ENCODE peak calls at places on chromosomes 7 and 10, in seven cellular contexts. One of them, this sample, is unnamed.

GRCh38 chr7:103609778-103610177 is 163.8 kb upstream of the SLC26A5 start:
- DNase-seq in transverse colon: no peak
- DNase-seq in body of pancreas: no peak
- DNase-seq in H1: no peak
- DNase-seq in testis: no peak
- DNase-seq in heart left ventricle: no peak
- DNase-seq in lower leg skin: no peak
- DNase-seq in this sample: no peak

GRCh38 chr10:103238506-103239252 is 7.0 kb upstream of the RPEL1 start:
- DNase-seq in transverse colon: peak; percentile 80
- DNase-seq in body of pancreas: peak; percentile 10
- DNase-seq in H1: no peak
- DNase-seq in testis: peak; percentile 56
- DNase-seq in heart left ventricle: no peak
- DNase-seq in lower leg skin: no peak
- DNase-seq in this sample: no peak

GRCh38 chr10:15730341-15730740 is 10.6 kb upstream of the ITGA8 start:
- DNase-seq in transverse colon: no peak
- DNase-seq in body of pancreas: no peak
- DNase-seq in H1: no peak
- DNase-seq in testis: no peak
- DNase-seq in heart left ventricle: no peak
- DNase-seq in lower leg skin: no peak
- DNase-seq in this sample: no peak

GRCh38 chr10:119742988-119743646 is 17.3 kb downstream of the INPP5F start:
- DNase-seq in transverse colon: peak; percentile 20
- DNase-seq in body of pancreas: no peak
- DNase-seq in H1: peak; percentile 39
- DNase-seq in testis: no peak
- DNase-seq in heart left ventricle: no peak
- DNase-seq in lower leg skin: no peak
- DNase-seq in this sample: no peak

GRCh38 chr7:69389220-69389619 is 209.1 kb upstream of the AUTS2 start:
- DNase-seq in transverse colon: no peak
- DNase-seq in body of pancreas: no peak
- DNase-seq in H1: no peak
- DNase-seq in testis: no peak
- DNase-seq in heart left ventricle: no peak
- DNase-seq in lower leg skin: no peak
- DNase-seq in this sample: no peak

GRCh38 chr10:77857272-77857671 is 69.3 kb downstream of the DLG5 start:
- DNase-seq in transverse colon: no peak
- DNase-seq in body of pancreas: no peak
- DNase-seq in H1: no peak
- DNase-seq in testis: no peak
- DNase-seq in heart left ventricle: no peak
- DNase-seq in lower leg skin: no peak
- DNase-seq in this sample: no peak

GRCh38 chr10:75956624-75957023 is 525.2 kb downstream of the LRMDA start:
- DNase-seq in transverse colon: no peak
- DNase-seq in body of pancreas: no peak
- DNase-seq in H1: no peak
- DNase-seq in testis: no peak
- DNase-seq in heart left ventricle: no peak
- DNase-seq in lower leg skin: no peak
- DNase-seq in this sample: no peak

GRCh38 chr10:131788386-131788785 is 112.4 kb upstream of the PPP2R2D start:
- DNase-seq in transverse colon: no peak
- DNase-seq in body of pancreas: no peak
- DNase-seq in H1: no peak
- DNase-seq in testis: no peak
- DNase-seq in heart left ventricle: no peak
- DNase-seq in lower leg skin: peak; percentile 58
- DNase-seq in this sample: no peak

GRCh38 chr10:96645191-96645721 is 58.4 kb upstream of the TM9SF3 start:
- DNase-seq in transverse colon: peak; percentile 19
- DNase-seq in body of pancreas: no peak
- DNase-seq in H1: no peak
- DNase-seq in testis: no peak
- DNase-seq in heart left ventricle: peak; percentile 39
- DNase-seq in lower leg skin: no peak
- DNase-seq in this sample: no peak

GRCh38 chr10:75042292-75042974 is 69.0 kb upstream of the SAMD8 start:
- DNase-seq in transverse colon: no peak
- DNase-seq in body of pancreas: no peak
- DNase-seq in H1: no peak
- DNase-seq in testis: no peak
- DNase-seq in heart left ventricle: no peak
- DNase-seq in lower leg skin: peak; percentile 25
- DNase-seq in this sample: no peak

GRCh38 chr7:28528899-28529298 is 116.6 kb downstream of the CREB5 start:
- DNase-seq in transverse colon: no peak
- DNase-seq in body of pancreas: no peak
- DNase-seq in H1: no peak
- DNase-seq in testis: no peak
- DNase-seq in heart left ventricle: no peak
- DNase-seq in lower leg skin: no peak
- DNase-seq in this sample: no peak

GRCh38 chr7:108413782-108414492 is 42.3 kb downstream of the NRCAM start:
- DNase-seq in transverse colon: no peak
- DNase-seq in body of pancreas: no peak
- DNase-seq in H1: no peak
- DNase-seq in testis: no peak
- DNase-seq in heart left ventricle: no peak
- DNase-seq in lower leg skin: no peak
- DNase-seq in this sample: no peak

GRCh38 chr10:90167174-90168064 is 466.0 kb downstream of the KIF20B start:
- DNase-seq in transverse colon: no peak
- DNase-seq in body of pancreas: no peak
- DNase-seq in H1: no peak
- DNase-seq in testis: no peak
- DNase-seq in heart left ventricle: no peak
- DNase-seq in lower leg skin: no peak
- DNase-seq in this sample: no peak

GRCh38 chr7:94823952-94824351 is 83.4 kb upstream of the PPP1R9A start:
- DNase-seq in transverse colon: no peak
- DNase-seq in body of pancreas: no peak
- DNase-seq in H1: no peak
- DNase-seq in testis: no peak
- DNase-seq in heart left ventricle: no peak
- DNase-seq in lower leg skin: no peak
- DNase-seq in this sample: no peak

GRCh38 chr10:58237014-58237830 is 30.5 kb downstream of the IPMK start:
- DNase-seq in transverse colon: no peak
- DNase-seq in body of pancreas: no peak
- DNase-seq in H1: no peak
- DNase-seq in testis: no peak
- DNase-seq in heart left ventricle: no peak
- DNase-seq in lower leg skin: no peak
- DNase-seq in this sample: no peak

DNA sequence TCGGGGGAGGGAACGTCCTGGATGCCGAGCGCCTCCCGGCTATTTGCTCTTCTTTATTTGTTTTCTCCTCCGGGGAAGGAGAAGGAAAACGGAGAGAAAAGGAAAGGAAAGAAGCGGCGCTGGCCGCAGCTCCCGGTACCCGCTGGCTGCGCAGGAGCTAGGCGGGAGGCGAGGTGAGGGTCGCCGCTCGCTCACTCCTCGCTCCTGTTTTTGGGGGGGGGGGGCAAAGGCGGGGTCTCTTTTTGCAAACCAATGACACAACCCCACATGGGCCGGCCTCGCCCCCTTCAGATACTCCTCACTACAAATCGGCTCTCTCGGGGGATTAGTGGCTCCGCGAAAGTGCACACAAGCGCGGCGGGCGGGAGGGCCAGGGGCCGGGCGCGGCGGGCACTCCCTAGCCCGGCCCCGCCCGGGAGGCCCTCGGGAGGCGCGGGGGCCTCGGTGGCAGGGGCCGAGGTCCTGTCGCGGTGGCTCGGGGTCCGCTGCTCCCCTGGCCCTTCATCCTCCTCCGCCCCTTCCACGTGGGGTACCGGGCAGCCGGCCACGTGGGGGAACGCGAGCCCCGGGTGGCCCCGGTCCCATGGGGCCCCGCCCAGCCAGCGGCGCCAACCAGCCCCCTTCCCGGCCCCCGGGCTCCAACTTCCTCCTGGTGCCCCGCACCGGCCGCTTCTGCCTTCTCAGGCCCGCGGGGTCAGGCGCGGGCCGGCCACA is 650 bp upstream of the CTBP2 start:
- DNase-seq in transverse colon: peak; percentile 72
- DNase-seq in body of pancreas: peak; percentile 83
- DNase-seq in H1: peak; percentile 86
- DNase-seq in testis: peak; percentile 91
- DNase-seq in heart left ventricle: peak; percentile 82
- DNase-seq in lower leg skin: peak; percentile 95
- DNase-seq in this sample: no peak
- TF ChIP-seq POLR2A in transverse colon: no peak
- TF ChIP-seq POLR2A in body of pancreas: peak; percentile 5
- TF ChIP-seq POLR2A in H1: peak; percentile 27
- TF ChIP-seq POLR2A in testis: no peak
- TF ChIP-seq POLR2A in heart left ventricle: peak; percentile 51
- TF ChIP-seq POLR2A in lower leg skin: no peak
- TF ChIP-seq POLR2A in this sample: no peak

DNA sequence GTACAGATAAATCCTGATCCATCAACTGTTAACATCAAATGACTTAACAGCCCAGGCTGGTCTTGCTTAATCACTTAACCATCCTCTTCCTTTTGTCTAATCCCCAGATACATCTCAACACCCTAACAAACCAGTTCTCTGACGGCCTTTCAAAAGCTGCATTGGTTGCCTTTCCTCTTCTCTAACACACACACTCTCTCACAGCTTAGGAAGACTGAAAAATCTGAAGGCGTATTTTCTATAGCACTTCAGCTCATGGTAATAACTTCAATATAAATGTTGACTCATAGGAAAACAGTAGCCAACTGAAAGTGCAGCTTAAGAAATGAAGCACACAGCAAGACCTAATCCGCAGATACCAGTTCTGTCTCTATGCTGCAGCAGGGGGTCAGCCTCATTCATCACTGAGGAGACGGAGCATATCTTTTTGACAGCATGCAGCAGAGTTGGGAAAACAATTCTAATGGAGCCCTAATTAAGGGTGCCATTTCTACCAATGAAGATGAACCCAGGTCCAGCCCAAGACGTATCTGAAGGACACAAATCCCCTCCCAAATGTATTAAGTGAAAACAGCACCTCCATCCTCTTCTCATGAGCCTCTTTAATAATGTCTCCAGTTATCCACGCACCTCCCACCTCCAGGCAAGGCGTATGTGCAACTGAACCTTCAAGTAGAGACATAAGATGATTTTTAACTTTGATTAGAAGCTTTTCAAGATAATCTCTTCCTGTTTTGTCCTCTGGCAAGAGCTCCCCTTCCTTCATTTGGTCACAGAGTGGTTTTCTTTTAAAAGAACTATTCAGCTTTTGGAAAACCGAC is 211.7 kb upstream of the NFE2L3 start:
- DNase-seq in transverse colon: no peak
- DNase-seq in body of pancreas: no peak
- DNase-seq in H1: no peak
- DNase-seq in testis: no peak
- DNase-seq in heart left ventricle: no peak
- DNase-seq in lower leg skin: no peak
- DNase-seq in this sample: no peak
- TF ChIP-seq POLR2A in transverse colon: no peak
- TF ChIP-seq POLR2A in body of pancreas: no peak
- TF ChIP-seq POLR2A in H1: no peak
- TF ChIP-seq POLR2A in testis: no peak
- TF ChIP-seq POLR2A in heart left ventricle: no peak
- TF ChIP-seq POLR2A in lower leg skin: no peak
- TF ChIP-seq POLR2A in this sample: no peak

GRCh38 chr10:11147723-11148122 is 130.1 kb downstream of the CELF2 start:
- DNase-seq in transverse colon: no peak
- DNase-seq in body of pancreas: no peak
- DNase-seq in H1: no peak
- DNase-seq in testis: no peak
- DNase-seq in heart left ventricle: no peak
- DNase-seq in lower leg skin: no peak
- DNase-seq in this sample: no peak

GRCh38 chr10:11146402-11147171 is 128.9 kb downstream of the CELF2 start:
- DNase-seq in transverse colon: no peak
- DNase-seq in body of pancreas: no peak
- DNase-seq in H1: no peak
- DNase-seq in testis: no peak
- DNase-seq in heart left ventricle: no peak
- DNase-seq in lower leg skin: no peak
- DNase-seq in this sample: no peak

GRCh38 chr10:11144626-11145497 is 127.2 kb downstream of the CELF2 start:
- DNase-seq in transverse colon: no peak
- DNase-seq in body of pancreas: no peak
- DNase-seq in H1: no peak
- DNase-seq in testis: no peak
- DNase-seq in heart left ventricle: no peak
- DNase-seq in lower leg skin: no peak
- DNase-seq in this sample: no peak

GRCh38 chr10:11143240-11143639 is 125.6 kb downstream of the CELF2 start:
- DNase-seq in transverse colon: no peak
- DNase-seq in body of pancreas: no peak
- DNase-seq in H1: no peak
- DNase-seq in testis: no peak
- DNase-seq in heart left ventricle: no peak
- DNase-seq in lower leg skin: no peak
- DNase-seq in this sample: no peak

GRCh38 chr10:11145498-11145855 is 127.8 kb downstream of the CELF2 start:
- DNase-seq in transverse colon: peak; percentile 63
- DNase-seq in body of pancreas: peak; percentile 15
- DNase-seq in H1: no peak
- DNase-seq in testis: no peak
- DNase-seq in heart left ventricle: peak; percentile 56
- DNase-seq in lower leg skin: no peak
- DNase-seq in this sample: no peak
- TF ChIP-seq POLR2A in transverse colon: peak; percentile 30
- TF ChIP-seq POLR2A in body of pancreas: no peak
- TF ChIP-seq POLR2A in H1: no peak
- TF ChIP-seq POLR2A in testis: no peak
- TF ChIP-seq POLR2A in heart left ventricle: no peak
- TF ChIP-seq POLR2A in lower leg skin: no peak
- TF ChIP-seq POLR2A in this sample: peak; percentile 47

DNA sequence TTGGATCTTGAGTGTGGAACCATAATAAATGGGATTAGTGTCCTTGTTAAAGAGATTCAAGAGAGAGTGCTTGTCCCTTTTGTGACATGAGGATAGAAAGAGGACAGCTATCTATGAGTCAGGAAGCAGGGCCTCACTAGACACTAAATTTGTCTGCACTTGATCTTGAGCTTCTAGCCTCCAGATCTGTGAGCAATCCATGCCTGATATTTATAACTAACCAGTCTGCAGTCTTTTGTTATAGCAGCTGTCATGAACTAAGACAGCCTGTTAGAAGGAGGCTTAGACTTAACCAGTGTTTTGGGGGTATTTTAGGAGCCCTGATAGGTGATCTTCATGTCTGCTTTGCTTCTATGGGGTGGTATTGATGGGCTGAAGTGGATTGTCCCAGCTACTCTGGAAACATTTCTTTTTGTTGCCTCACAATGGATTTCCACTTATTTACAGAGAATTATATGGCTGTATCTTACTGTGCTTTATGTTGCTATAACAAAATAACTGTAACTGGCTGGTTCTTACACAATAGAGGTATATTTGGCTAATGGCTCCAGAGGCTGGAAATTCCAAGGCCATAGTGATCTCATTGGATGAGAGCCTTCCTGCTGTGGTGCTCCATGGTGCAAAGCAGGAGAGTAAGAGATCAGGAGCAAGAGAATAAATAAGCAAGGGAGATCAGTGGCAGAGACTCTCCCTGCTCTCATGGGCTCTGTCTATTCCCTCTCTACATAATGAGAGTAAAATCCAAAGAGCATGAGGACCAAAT is 23.4 kb upstream of the AKR1C3 start:
- DNase-seq in transverse colon: no peak
- DNase-seq in body of pancreas: peak; percentile 43
- DNase-seq in H1: no peak
- DNase-seq in testis: no peak
- DNase-seq in heart left ventricle: no peak
- DNase-seq in lower leg skin: no peak
- DNase-seq in this sample: no peak
- TF ChIP-seq POLR2A in transverse colon: no peak
- TF ChIP-seq POLR2A in body of pancreas: no peak
- TF ChIP-seq POLR2A in H1: no peak
- TF ChIP-seq POLR2A in testis: no peak
- TF ChIP-seq POLR2A in heart left ventricle: no peak
- TF ChIP-seq POLR2A in lower leg skin: no peak
- TF ChIP-seq POLR2A in this sample: no peak

This sample was measured in GM12892.